ENCODE peak calls at places on chromosome 5, in seven cellular contexts. S is stomach, E is sigmoid colon, A is spleen, T is prostate gland, O is uterus, Z is HCT116. D is an unnamed sample.

GRCh38 chr5:90844931-90845330 is 286.3 kb downstream of the ADGRV1 start:
- DNase-seq in A (no peak), Z (no peak), S (peak; percentile 27), O (no peak), E (no peak), T (no peak), D (no peak)

GRCh38 chr5:132674671-132675506 is 1.1 kb downstream of the IL4 start:
- DNase-seq in Z (peak; percentile 26), T (peak; percentile 19), O (no peak), E (no peak), A (no peak), S (no peak), D (no peak)

GRCh38 chr5:155466851-155467250 is 453.3 kb downstream of the KIF4B start:
- DNase-seq in T (no peak), S (no peak), E (no peak), Z (no peak), A (no peak), O (no peak), D (no peak)

GRCh38 chr5:113202904-113203716 is 226.5 kb downstream of the DCP2 start:
- DNase-seq in T (peak; percentile 79), A (no peak), Z (peak; percentile 66), S (peak; percentile 67), E (peak; percentile 66), O (no peak), D (peak; percentile 80)

GRCh38 chr5:39605966-39606591 is 181.3 kb upstream of the DAB2 start:
- DNase-seq in T (no peak), S (no peak), E (no peak), O (no peak), Z (no peak), A (no peak), D (no peak)

GRCh38 chr5:176781638-176782570 is 28.5 kb upstream of the UNC5A start:
- DNase-seq in O (no peak), S (no peak), E (peak; percentile 59), Z (no peak), T (no peak), A (peak; percentile 31), D (peak; percentile 28)

GRCh38 chr5:126847318-126848221 is 70.6 kb downstream of the LMNB1 start:
- DNase-seq in O (no peak), Z (no peak), T (no peak), S (no peak), E (no peak), A (no peak), D (no peak)

GRCh38 chr5:80777347-80778287 is 122.8 kb upstream of the DHFR start:
- DNase-seq in E (no peak), Z (no peak), A (no peak), O (no peak), S (no peak), T (no peak), D (no peak)

GRCh38 chr5:123125953-123126352 is 36.9 kb downstream of the PRDM6 start:
- DNase-seq in A (no peak), O (no peak), T (no peak), E (no peak), S (no peak), Z (no peak), D (no peak)

GRCh38 chr5:32021771-32022170 is 152.3 kb downstream of the GOLPH3 start:
- DNase-seq in S (no peak), Z (no peak), A (peak; percentile 30), T (no peak), O (no peak), E (no peak), D (no peak)

GRCh38 chr5:66967826-66968262 is 228.8 kb downstream of the CD180 start:
- DNase-seq in S (peak; percentile 58), T (no peak), A (no peak), E (no peak), O (no peak), Z (no peak), D (no peak)

GRCh38 chr5:171956314-171956713 is 50.1 kb downstream of the FBXW11 start:
- DNase-seq in S (no peak), E (no peak), T (no peak), O (no peak), Z (no peak), A (no peak), D (no peak)

GRCh38 chr5:45507174-45507573 is 189.0 kb downstream of the HCN1 start:
- DNase-seq in T (no peak), S (no peak), A (no peak), E (no peak), Z (no peak), O (no peak), D (no peak)

GRCh38 chr5:170751631-170752030 is 31.9 kb upstream of the GABRP start:
- DNase-seq in T (no peak), A (no peak), O (no peak), S (no peak), E (no peak), Z (no peak), D (peak; percentile 69)

GRCh38 chr5:72633649-72634048 is 126.4 kb upstream of the ZNF366 start:
- DNase-seq in S (no peak), O (peak; percentile 47), Z (no peak), A (no peak), T (no peak), E (no peak), D (no peak)

DNA sequence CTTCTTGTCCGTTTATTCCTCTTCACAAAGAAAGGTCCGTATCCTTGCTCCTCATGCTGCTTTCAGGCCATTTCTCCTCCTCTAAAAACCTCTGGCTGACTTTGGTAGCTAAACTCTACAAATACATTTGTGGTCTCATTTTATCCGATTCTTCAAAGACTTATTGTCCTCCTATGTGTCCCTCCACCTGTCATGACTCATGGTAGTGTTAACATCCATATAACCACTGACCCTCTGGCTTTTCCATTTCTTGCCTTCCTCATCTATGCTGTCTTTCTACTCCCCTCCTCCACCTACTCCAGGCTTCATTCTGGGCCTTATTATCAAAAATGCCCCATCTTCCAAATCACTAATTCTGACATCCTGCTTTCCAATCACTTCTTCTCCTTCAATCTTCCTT is 4.1 kb upstream of the SEMA6A start:
- DNase-seq in Z (no peak), T (no peak), E (no peak), A (no peak), S (no peak), O (no peak), D (no peak)
- H3K27me3 ChIP-seq in Z (no peaks in the 10 kb centered on the region), T (no peaks in the 10 kb centered on the region), E (no peaks in the 10 kb centered on the region), A (peaks cover 40% of the 10 kb centered on the region), S (peaks cover 10% of the 10 kb centered on the region), O (no peaks in the 10 kb centered on the region), D (peaks cover 5% of the 10 kb centered on the region)

DNA sequence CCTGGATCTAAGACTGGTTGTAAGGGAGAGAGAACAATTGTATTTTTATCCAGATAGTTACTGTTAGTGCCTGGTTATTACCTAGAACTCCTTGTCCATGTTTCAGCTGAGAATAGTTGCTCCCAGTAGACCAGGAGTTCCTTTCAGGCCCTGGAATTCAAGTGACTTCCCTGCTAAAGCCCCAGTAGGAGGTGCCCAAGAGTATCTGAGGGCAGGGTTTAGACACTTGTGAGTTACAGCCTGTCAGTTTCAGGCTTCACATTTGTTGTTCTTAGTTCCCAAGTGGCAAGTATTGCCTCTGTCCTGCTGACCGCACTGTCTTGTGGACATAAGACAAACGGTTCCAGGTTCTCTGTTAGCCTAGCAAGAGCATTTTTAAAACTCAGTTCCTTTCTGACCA is 743.9 kb upstream of the SEMA6A start:
- DNase-seq in A (peak; percentile 9), Z (peak; percentile 16), O (no peak), T (no peak), E (no peak), S (no peak), D (no peak)
- TF ChIP-seq CTCF in A (no peak), Z (peak; percentile 55), O (no peak), T (no peak), E (no peak), S (no peak), D (no peak)

DNA sequence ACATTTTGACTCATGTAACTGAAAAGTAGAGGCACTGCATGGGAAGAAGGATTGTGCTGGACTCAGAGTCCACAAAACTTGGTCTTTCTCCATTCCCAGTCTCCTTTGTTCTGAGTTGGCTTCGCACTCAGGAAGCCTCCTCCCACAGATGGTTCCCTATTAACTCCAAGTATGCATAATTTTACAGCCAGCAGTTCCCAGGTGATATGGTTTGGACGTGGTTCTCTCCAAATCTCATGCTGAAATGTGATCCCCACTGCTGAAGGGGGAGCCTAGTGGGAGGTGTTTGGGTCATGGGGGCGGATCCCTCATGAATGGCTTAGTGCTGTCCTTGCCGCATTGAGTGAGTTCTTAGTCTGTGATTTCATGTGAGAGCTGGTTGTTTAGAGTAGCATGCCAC is 86.6 kb downstream of the FEM1C start:
- DNase-seq in E (no peak), A (no peak), S (peak; percentile 49), Z (no peak), T (no peak), O (no peak), D (no peak)
- TF ChIP-seq POLR2A in E (no peak), A (no peak), S (no peak), Z (no peak), T (no peak), O (no peak), D (no peak)

DNA sequence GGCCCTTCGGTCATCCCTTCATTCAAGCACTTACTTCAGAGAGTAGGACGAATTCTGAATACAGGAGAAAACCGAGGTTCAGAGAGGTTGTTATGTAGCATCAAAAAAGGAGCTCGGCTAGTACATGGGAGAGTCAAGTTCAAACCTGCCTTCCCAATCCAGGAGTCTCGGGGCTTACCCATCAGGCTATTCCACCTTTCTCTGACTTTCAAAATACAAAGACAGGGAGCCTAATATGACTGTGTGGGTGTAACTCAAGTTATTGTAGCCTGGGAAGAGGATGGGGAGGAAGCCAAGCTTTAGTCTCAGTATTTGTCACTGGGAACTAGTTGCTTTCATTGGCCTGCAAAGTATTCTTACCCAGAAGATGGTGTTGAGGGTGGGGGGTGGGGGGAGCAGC is 274.8 kb upstream of the PANK3 start:
- DNase-seq in T (no peak), O (no peak), A (no peak), Z (no peak), S (no peak), E (no peak), D (no peak)
- H3K27me3 ChIP-seq in T (no peaks in the 10 kb centered on the region), O (no peaks in the 10 kb centered on the region), A (no peaks in the 10 kb centered on the region), Z (peaks cover 82% of the 10 kb centered on the region), S (no peaks in the 10 kb centered on the region), E (no peaks in the 10 kb centered on the region), D (no peaks in the 10 kb centered on the region)

GRCh38 chr5:78594946-78595921 is 53.3 kb downstream of the LHFPL2 start:
- DNase-seq in A (no peak), O (peak; percentile 56), T (peak; percentile 30), S (no peak), E (peak; percentile 72), Z (peak; percentile 87), D (no peak)
- TF ChIP-seq CTCF in A (no peak), O (no peak), T (no peak), S (no peak), E (no peak), Z (no peak), D (no peak)

DNA sequence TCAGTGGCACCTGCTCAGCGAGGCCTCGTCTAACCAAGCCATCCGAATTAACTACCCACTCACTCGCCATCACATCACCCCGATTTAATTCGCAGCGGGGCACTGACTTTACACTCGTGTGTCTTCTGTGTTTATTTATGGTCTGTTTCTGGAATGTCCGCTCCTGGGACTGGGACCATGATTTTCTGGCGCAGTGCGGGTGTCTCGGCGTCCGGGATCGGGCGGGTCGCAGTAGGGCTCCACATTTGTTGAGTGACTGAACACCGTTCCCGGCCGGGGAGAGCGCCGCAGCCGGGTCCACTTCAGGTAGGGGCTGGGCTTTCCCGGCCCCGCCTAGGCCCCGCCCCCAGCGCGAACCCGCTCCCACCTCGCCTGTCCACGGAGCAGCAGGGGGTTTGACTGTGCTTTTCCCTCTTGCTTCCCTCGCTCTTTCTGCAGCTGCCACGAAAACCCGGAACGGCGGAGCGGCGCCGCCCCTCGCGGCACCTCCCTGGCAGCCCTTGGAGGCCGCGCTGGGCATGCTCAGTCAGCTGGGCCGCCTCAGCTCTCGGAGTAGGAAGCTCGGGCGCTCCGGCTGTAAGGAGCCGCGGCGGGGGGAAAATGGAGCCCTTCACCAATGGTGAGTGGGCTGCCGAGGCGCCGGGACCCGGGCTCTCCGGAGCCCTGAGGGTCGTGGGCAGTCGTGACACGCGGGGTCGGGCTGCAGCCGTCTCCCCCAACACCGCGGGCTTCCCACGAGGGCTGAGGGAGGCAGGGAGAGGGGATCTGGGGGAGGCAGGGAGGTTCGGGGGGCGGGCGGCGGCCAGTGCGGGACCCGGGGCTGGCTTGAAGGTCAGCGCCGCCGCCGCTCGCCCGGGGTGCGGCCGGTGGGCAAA is at the start of gene LNPEP:
- DNase-seq in E (peak; percentile 98), T (peak; percentile 97), Z (peak; percentile 94), A (peak; percentile 100), O (peak; percentile 97), S (peak; percentile 97), D (peak; percentile 94)
- TF ChIP-seq POLR2A in E (peak; percentile 75), T (peak; percentile 82), Z (peak; percentile 71), A (peak; percentile 94), O (peak; percentile 83), S (no peak), D (peak; percentile 63)

D was measured in suprapubic skin.